ENCODE peak calls at places on chromosomes 5 and 9, in four cellular contexts. F is naive thymus-derived CD4-positive, alpha-beta T cell; M is GM06990; W is left ventricle myocardium inferior. S is an unnamed sample.

GRCh38 chr5:123518111-123518510 is 6.1 kb downstream of the CSNK1G3 start:
- DNase-seq in F (no peak), M (peak), W (no peak), S (no peak)

GRCh38 chr9:89484475-89485404 is 13.2 kb downstream of the SEMA4D start:
- DNase-seq in F (peak), M (peak), W (no peak), S (no peak)

GRCh38 chr5:135332519-135333150 is 66.4 kb downstream of the MACROH2A1 start:
- DNase-seq in F (no peak), M (no peak), W (no peak), S (peak)

GRCh38 chr5:137751869-137752491 is 2.2 kb downstream of the HNRNPA0 start:
- DNase-seq in F (no peak), M (no peak), W (no peak), S (peak)

GRCh38 chr9:112041536-112042243 is 133.4 kb downstream of the SUSD1 start:
- DNase-seq in F (no peak), M (no peak), W (no peak), S (no peak)

GRCh38 chr5:90169078-90169477 is 240.5 kb downstream of the CETN3 start:
- DNase-seq in F (no peak), M (no peak), W (peak), S (no peak)

GRCh38 chr9:133979124-133979920 is 12.8 kb downstream of the VAV2 start:
- DNase-seq in F (no peak), M (peak), W (peak), S (no peak)

GRCh38 chr9:38038307-38039089 is 30.5 kb downstream of the SHB start:
- DNase-seq in F (no peak), M (no peak), W (no peak), S (no peak)

GRCh38 chr9:88852794-88853193 is 138.5 kb upstream of the S1PR3 start:
- DNase-seq in F (no peak), M (no peak), W (peak), S (no peak)

GRCh38 chr9:84340535-84340934 is at the start of gene SLC28A3:
- DNase-seq in F (no peak), M (no peak), W (no peak), S (no peak)

GRCh38 chr5:74502479-74502950 is 138.0 kb downstream of the ENC1 start:
- DNase-seq in F (no peak), M (no peak), W (no peak), S (peak)

GRCh38 chr9:119365291-119366027 is 3.8 kb downstream of the BRINP1 start:
- DNase-seq in F (no peak), M (no peak), W (no peak), S (peak)

GRCh38 chr9:92492781-92493401 is 10.6 kb upstream of the ASPN start:
- DNase-seq in F (no peak), M (no peak), W (no peak), S (no peak)

GRCh38 chr5:109865636-109866035 is 175.9 kb downstream of the MAN2A1 start:
- DNase-seq in F (no peak), M (no peak), W (no peak), S (no peak)

GRCh38 chr5:21784487-21784886 is 1068.7 kb downstream of the CDH12 start:
- DNase-seq in F (no peak), M (no peak), W (no peak), S (no peak)

GRCh38 chr5:151696470-151697061 is 9.9 kb upstream of the SPARC start:
- DNase-seq in F (no peak), M (no peak), W (peak), S (no peak)

DNA sequence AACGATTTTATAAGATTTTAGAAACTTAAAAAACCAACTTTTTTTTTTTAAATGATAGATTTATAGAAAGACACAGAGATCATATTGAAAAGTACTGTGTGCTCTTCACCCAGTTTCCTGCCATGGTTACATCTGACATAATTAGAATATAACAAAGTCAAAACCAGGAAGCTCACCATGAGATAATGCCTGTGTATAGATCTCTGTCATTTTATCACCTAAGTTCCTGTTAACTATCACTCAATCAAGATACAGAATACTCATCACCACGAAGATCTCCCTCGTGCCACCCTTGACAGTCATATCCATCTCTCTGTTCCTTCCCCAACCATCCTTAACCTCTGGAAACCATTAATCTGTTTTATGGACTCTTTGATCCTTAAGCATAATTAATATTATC is 39.1 kb downstream of the POC5 start:
- DNase-seq in F (no peak), M (no peak), W (no peak), S (no peak)
- H3K4me3 ChIP-seq in F (no peak), M (no peak), W (no peak), S (no peak)

GRCh38 chr9:26656003-26656940 is 236.3 kb downstream of the CAAP1 start:
- DNase-seq in F (no peak), M (no peak), W (no peak), S (peak)
- H3K4me3 ChIP-seq in F (no peak), M (peak), W (no peak), S (peak)

DNA sequence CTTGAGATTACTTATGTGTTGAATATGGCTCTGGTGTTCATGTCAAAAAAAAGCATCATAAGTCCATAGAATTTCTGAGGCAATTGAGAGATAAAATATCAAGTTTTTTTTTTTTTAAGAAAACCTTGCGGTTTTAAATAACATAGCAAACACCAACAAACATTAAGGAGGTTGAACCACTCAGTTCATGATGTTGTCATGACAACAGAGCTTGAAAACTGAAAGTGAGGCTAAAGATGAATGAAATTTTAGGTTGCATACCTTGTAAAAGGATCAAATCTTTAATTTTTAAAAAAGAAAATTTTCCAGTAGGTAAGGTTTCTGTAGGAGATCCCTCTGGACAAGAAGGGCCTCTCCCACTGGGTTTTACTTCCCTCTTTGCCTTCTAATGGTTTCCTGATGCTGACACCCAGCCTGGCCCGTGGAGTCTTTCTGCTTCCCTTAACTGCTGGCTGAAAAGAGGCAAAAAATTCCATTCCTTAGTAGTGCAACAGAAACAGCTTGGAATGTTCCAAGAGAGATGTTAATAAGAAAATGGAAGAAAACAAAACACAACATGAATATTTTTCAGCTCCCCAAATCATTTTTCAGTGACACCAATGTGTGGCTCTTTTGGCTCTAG is 60.0 kb upstream of the FER start:
- DNase-seq in F (no peak), M (no peak), W (no peak), S (no peak)
- H3K4me3 ChIP-seq in F (no peak), M (no peak), W (no peak), S (no peak)

GRCh38 chr5:159206368-159206767 is 3.0 kb downstream of the RNF145 start:
- DNase-seq in F (no peak), M (no peak), W (no peak), S (no peak)
- H3K4me3 ChIP-seq in F (peak), M (peak), W (peak), S (no peak)

DNA sequence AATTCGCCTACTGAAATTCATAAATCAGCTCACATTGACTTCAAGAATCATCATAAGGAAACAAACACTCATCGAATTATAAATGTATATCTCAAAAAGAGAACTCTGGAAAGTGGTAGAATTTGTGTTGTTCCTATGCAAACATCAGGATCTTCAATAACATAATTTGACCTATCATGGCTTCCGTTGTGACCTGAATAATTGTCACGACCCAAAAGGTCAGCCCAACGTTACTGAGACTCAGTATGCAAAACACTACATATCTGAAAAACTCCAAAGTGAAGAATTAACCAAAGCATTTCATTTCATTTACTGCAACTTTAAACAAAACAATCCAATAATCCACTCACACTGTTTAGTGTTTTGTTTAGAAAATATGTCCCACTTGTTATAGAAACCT is 1.2 kb downstream of the RAPGEF6 start:
- DNase-seq in F (no peak), M (no peak), W (no peak), S (no peak)
- H3K4me3 ChIP-seq in F (peak), M (peak), W (peak), S (peak)

DNA sequence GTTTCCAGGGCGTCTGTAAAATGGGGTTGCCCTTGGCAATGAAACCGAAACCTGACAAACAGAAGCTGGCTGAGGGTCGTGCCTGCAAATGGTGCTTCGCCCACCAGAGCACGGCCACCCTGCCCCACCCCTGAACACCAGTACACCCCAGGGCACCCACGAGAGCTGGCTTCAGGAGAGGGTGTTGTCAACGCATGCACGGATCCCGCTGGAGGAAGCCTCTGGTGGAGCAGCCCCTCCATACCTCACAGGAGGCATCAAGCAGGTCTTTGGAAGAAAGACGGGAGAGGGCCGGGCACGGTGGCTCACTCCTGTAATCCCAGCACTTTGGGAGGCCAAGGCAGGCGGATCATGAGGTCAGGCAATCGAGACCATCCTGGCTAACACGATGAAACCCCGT is 8.6 kb downstream of the SLC6A3 start:
- DNase-seq in F (no peak), M (no peak), W (no peak), S (no peak)
- H3K4me3 ChIP-seq in F (no peak), M (no peak), W (no peak), S (no peak)

S was measured in Jurkat, Clone E6-1.